ENCODE peak calls at places on chromosome 9, in four cellular contexts. Y is PC-9, Q is OCI-LY7, D is osteoblast. W is an unnamed sample.

GRCh38 chr9:101626295-101626694 is 31.5 kb upstream of the PPP3R2 start:
- DNase-seq in Q (no peak), Y (no peak), D (no peak), W (no peak)

GRCh38 chr9:98873535-98874432 is 66.3 kb downstream of the GALNT12 start:
- DNase-seq in Y (no peak), Q (no peak), D (peak; percentile 85), W (peak; percentile 85)

GRCh38 chr9:98890256-98890655 is 53.5 kb upstream of the COL15A1 start:
- DNase-seq in Q (no peak), Y (no peak), D (no peak), W (no peak)

GRCh38 chr9:8857330-8858249 is 1058.0 kb upstream of the DMAC1 start:
- DNase-seq in Q (no peak), D (peak; percentile 71), Y (no peak), W (peak; percentile 52)

GRCh38 chr9:120985759-120986353 is 59.3 kb upstream of the TRAF1 start:
- DNase-seq in D (no peak), Y (peak; percentile 17), Q (peak; percentile 76), W (peak; percentile 77)

GRCh38 chr9:113580041-113580953 is 116.8 kb downstream of the RGS3 start:
- DNase-seq in Q (peak; percentile 58), Y (peak; percentile 93), D (peak; percentile 90), W (no peak)

GRCh38 chr9:127805620-127806019 is 2.9 kb downstream of the FPGS start:
- DNase-seq in Y (no peak), D (peak; percentile 89), Q (peak; percentile 65), W (peak; percentile 36)

GRCh38 chr9:137064027-137064879 is 6.1 kb downstream of the SAPCD2 start:
- DNase-seq in Y (peak; percentile 62), D (peak; percentile 97), Q (peak; percentile 52), W (peak; percentile 39)

GRCh38 chr9:35826071-35826701 is 2.3 kb downstream of the FAM221B start:
- DNase-seq in Q (peak; percentile 73), D (peak; percentile 88), Y (no peak), W (peak; percentile 53)

GRCh38 chr9:114524401-114524800 is 19.1 kb upstream of the WHRN start:
- DNase-seq in D (no peak), Q (no peak), Y (no peak), W (peak; percentile 22)

GRCh38 chr9:121819511-121820231 is 168.2 kb downstream of the DAB2IP start:
- DNase-seq in Q (peak; percentile 24), Y (no peak), D (peak; percentile 95), W (peak; percentile 31)

GRCh38 chr9:9996259-9996658 is 616.5 kb downstream of the PTPRD start:
- DNase-seq in Y (no peak), Q (no peak), D (no peak), W (no peak)

GRCh38 chr9:129916707-129917106 is 81.4 kb downstream of the USP20 start:
- DNase-seq in Y (no peak), Q (no peak), D (no peak), W (no peak)

DNA sequence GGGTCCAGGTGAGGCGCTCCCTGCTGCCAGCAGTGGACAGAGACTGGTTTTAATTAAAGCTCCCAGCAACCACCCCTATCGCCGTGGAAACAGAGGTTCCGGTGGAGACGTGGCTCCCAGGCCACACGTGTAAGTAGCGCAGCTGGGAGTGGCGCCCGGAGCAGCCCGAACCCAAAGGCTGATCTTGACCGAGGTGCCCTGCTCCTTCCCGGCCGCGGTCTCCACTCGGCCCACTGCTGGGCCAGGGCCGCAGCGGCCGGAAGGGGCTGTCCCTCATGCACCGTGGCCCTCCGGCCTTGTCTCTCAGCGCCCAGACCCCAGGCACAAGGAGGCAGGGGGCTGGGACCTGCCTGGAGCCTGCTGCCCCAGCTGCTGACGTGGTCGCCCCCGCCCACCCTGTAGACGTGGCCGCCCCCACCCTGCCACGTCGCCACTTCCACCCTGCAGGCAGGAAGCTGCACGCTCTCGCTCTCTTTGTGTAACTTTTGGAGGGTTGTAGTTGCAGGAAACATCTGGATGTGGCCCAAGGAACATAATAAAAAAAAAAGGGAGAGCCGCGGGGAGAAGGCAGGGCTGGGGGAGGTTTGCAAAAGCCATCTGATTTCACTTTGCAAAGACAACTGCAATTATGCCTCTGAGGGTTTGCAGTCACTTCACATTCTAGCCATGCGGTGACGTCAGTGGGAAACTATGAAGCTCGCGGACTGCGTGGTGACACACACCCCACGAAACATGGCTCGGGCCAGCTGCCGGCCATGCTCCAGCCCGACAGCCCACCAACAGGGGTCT is 129.9 kb downstream of the RXRA start:
- DNase-seq in Q (no peak), D (peak; percentile 98), Y (peak; percentile 79), W (peak; percentile 99)
- H2AFZ ChIP-seq in Q (no peak overlapping the region), D (peak overlapping the region; percentile 78), Y (no peak overlapping the region), W (no peak overlapping the region)

DNA sequence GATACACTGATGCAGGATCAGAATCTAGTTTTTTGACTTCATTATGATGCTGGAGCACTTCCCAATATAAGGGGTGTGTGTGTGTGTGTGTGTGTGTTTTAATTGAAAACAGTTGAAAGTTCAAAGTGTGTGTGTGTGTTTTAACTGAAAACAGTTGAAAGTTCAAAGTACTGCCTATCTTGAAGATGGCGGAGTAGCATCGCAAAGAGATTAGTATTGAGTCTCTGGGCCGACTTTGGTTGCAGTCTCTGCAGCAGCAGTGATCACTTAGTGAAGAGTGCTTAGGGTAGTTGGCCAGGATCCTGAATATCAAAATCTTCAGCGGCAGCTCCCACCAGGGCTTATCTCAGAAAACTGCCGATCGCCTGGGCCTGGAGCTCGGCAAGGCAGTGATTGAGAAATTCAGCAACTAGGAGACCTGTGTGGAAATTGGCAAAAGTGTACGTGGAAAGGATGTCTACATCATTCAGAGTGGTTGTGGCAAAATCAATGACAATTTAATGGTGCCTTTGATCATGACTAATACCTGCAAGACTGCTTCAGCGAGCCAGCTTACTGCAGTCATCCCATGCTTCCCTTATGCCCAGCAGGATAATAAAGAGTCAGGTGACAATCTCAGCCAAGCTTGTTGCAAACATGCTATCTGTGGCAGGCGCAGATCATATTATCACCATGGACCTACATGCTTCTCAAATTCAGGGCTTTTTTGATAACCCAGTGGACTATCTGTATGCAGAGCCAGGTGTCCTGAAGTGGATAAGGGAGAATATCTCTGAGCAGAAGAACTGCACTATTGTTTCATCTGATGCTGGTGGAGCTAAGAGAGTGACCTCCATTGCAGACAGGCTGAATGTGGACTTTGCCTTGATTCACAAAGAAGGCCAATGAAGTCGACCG is 7.3 kb upstream of the SCAI start:
- DNase-seq in D (no peak), Y (no peak), Q (no peak), W (no peak)
- H4K20me1 ChIP-seq in D (peaks cover 3% of the 10 kb centered on the region), Y (peaks cover 4% of the 10 kb centered on the region), Q (peaks cover 4% of the 10 kb centered on the region), W (no peaks in the 10 kb centered on the region)

DNA sequence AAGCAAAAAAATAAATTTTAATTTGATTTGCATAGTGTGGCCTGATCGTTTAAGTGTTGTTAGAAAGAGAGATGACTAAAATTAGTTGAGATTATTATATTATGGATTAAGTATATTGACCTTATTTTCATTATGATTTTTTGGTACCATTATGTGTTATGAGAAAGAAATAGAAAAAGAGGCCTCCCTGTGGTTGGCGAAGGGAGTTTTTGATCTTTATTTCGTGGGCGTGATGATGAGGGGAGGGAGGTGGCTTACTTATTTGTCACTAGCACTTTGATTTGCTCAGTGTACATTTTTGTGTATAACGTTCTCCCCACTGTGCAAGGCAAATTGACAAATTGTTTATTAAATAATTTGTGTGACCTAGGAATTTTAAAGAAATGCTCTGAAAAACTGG is 2.8 kb downstream of the DAPK1 start:
- DNase-seq in Q (no peak), D (peak; percentile 74), Y (no peak), W (no peak)
- TF ChIP-seq CTCF in Q (no peak), D (peak; percentile 13), Y (no peak), W (no peak)

DNA sequence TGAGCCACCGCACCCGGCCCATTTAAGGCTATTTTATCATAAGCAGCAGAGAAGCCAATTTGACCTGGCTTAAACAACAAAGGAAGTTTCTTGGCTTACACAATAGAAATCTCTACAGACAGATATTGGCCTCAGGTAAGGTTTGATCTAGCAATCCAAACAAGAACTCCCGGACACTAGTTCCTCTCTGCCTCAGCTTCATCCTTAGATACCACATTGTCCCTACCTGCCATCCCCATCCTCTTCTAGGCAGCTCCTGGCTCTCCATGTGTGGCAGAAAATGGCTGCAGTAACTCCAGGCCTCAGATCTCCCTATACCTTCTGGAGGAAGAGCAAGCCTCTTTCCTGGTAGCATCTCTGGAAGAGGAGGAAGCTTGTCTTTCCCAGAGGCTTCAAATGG is 26.8 kb upstream of the AOPEP start:
- DNase-seq in Y (no peak), D (no peak), Q (no peak), W (no peak)
- H2AFZ ChIP-seq in Y (no peak overlapping the region), D (no peak overlapping the region), Q (no peak overlapping the region), W (no peak overlapping the region)

DNA sequence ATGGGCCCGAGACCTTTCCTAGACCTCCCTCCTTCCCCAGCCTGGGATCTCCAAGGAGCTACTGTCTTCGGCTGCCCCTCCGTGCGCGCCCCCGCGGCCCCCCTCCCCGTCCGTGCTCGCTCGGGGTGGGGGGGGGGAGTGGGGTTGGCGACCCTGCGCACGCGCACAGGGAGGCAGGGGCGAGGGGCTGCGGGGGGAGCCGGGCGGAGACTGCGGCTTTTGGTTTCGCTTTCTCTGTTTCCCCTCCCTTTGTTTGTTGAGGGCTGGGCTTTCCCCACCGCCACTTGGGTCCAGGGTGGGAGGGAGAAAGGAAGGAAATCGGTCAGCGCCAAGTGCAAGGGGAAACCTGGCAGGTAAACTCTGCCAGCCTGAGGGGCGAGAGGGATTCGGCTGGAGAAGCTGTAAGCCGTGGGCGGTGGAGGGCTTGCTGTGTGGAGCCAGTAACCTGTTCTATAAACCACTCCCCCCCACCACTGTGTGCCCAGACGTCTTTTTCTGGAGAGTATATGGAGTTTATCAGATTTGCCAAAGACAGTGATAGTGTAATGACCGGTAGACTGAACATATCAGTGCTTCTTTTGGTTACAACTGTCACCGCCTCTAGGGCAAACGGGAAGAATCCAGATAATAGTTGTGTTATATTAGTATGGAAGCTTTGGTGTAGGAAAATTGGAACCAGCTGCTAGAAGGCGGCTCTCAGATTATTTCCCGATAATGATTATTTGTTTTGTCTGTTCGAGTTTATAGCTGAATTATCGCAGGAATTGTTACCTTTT is 687 bp downstream of the DNAJA1 start:
- DNase-seq in D (peak; percentile 80), Y (peak; percentile 50), Q (peak; percentile 76), W (peak; percentile 49)
- H4K20me1 ChIP-seq in D (peaks cover 35% of the 10 kb centered on the region), Y (peaks cover 47% of the 10 kb centered on the region), Q (peaks cover 31% of the 10 kb centered on the region), W (peaks cover 3% of the 10 kb centered on the region)

GRCh38 chr9:77215874-77216273 is 38.5 kb downstream of the VPS13A start:
- DNase-seq in Q (peak; percentile 2), Y (no peak), D (no peak), W (peak; percentile 56)
- TF ChIP-seq CTCF in Q (peak; percentile 35), Y (peak; percentile 36), D (peak; percentile 44), W (peak; percentile 48)